ENCODE peak calls at places on chromosomes 4 and X, in nine cellular contexts. V, F, L, P, M, A, N, T and Q are unnamed samples.

GRCh38 chrX:72271091-72271490 is 6.0 kb downstream of the RPS4X start:
- DNase-seq in V (no peak), F (peak; percentile 29), L (no peak), P (no peak), M (no peak), A (no peak), N (no peak), T (no peak), Q (no peak)

GRCh38 chrX:30971761-30972603 is 82.9 kb upstream of the TAB3 start:
- DNase-seq in V (no peak), F (peak; percentile 47), L (peak; percentile 54), P (peak; percentile 57), M (peak; percentile 14), A (peak; percentile 11), N (no peak), T (peak; percentile 22), Q (peak; percentile 27)

GRCh38 chr4:11614426-11614825 is 185.7 kb upstream of the HS3ST1 start:
- DNase-seq in V (no peak), F (peak; percentile 59), L (no peak), P (no peak), M (no peak), A (no peak), N (no peak), T (no peak), Q (no peak)

GRCh38 chrX:65871671-65872311 is 168.1 kb downstream of the VSIG4 start:
- DNase-seq in V (no peak), F (peak; percentile 74), L (peak; percentile 20), P (no peak), M (no peak), A (no peak), N (no peak), T (peak; percentile 5), Q (no peak)

GRCh38 chr4:27278615-27279014 is 418.0 kb downstream of the STIM2 start:
- DNase-seq in V (no peak), F (peak; percentile 19), L (peak; percentile 12), P (peak; percentile 4), M (no peak), A (no peak), N (no peak), T (no peak), Q (no peak)

GRCh38 chr4:62260256-62260655 is 1060.1 kb downstream of the ADGRL3 start:
- DNase-seq in V (no peak), F (no peak), L (no peak), P (no peak), M (no peak), A (no peak), N (no peak), T (no peak), Q (no peak)

GRCh38 chrX:41022579-41022978 is 62.7 kb upstream of the USP9X start:
- DNase-seq in V (no peak), F (peak; percentile 82), L (no peak), P (no peak), M (no peak), A (no peak), N (no peak), T (no peak), Q (no peak)

GRCh38 chr4:2866891-2867290 is 23.2 kb downstream of the ADD1 start:
- DNase-seq in V (no peak), F (peak; percentile 26), L (no peak), P (no peak), M (no peak), A (no peak), N (no peak), T (no peak), Q (no peak)

GRCh38 chrX:13579696-13580095 is 10.3 kb downstream of the EGFL6 start:
- DNase-seq in V (no peak), F (no peak), L (no peak), P (no peak), M (no peak), A (no peak), N (no peak), T (no peak), Q (no peak)